ENCODE peak calls at places on chromosome 21, in eight cellular contexts. One of them, this sample, is unnamed.

GRCh38 chr21:34337741-34338140 is 26.1 kb upstream of the KCNE2 start:
- DNase-seq in ovary: no peak
- DNase-seq in HCT116: no peak
- DNase-seq in cardiac muscle cell: no peak
- DNase-seq in heart left ventricle: no peak
- DNase-seq in uterus: no peak
- DNase-seq in endothelial cell of umbilical vein: no peak
- DNase-seq in A549: no peak
- DNase-seq in this sample: no peak

GRCh38 chr21:15539376-15539775 is 190.4 kb upstream of the USP25 start:
- DNase-seq in ovary: no peak
- DNase-seq in HCT116: no peak
- DNase-seq in cardiac muscle cell: no peak
- DNase-seq in heart left ventricle: no peak
- DNase-seq in uterus: no peak
- DNase-seq in endothelial cell of umbilical vein: no peak
- DNase-seq in A549: no peak
- DNase-seq in this sample: no peak

GRCh38 chr21:41651396-41651795 is 115.5 kb downstream of the RIPK4 start:
- DNase-seq in ovary: no peak
- DNase-seq in HCT116: no peak
- DNase-seq in cardiac muscle cell: no peak
- DNase-seq in heart left ventricle: no peak
- DNase-seq in uterus: no peak
- DNase-seq in endothelial cell of umbilical vein: no peak
- DNase-seq in A549: no peak
- DNase-seq in this sample: no peak

GRCh38 chr21:36454079-36454478 is 25.8 kb downstream of the CLDN14 start:
- DNase-seq in ovary: no peak
- DNase-seq in HCT116: no peak
- DNase-seq in cardiac muscle cell: no peak
- DNase-seq in heart left ventricle: no peak
- DNase-seq in uterus: no peak
- DNase-seq in endothelial cell of umbilical vein: peak; percentile 87
- DNase-seq in A549: no peak
- DNase-seq in this sample: no peak

GRCh38 chr21:42653492-42654061 is at the start of gene PDE9A:
- DNase-seq in ovary: peak; percentile 60
- DNase-seq in HCT116: no peak
- DNase-seq in cardiac muscle cell: no peak
- DNase-seq in heart left ventricle: no peak
- DNase-seq in uterus: peak; percentile 34
- DNase-seq in endothelial cell of umbilical vein: no peak
- DNase-seq in A549: peak; percentile 21
- DNase-seq in this sample: peak; percentile 67

GRCh38 chr21:25039461-25040380 is 567.6 kb downstream of the MRPL39 start:
- DNase-seq in ovary: no peak
- DNase-seq in HCT116: no peak
- DNase-seq in cardiac muscle cell: no peak
- DNase-seq in heart left ventricle: no peak
- DNase-seq in uterus: no peak
- DNase-seq in endothelial cell of umbilical vein: no peak
- DNase-seq in A549: no peak
- DNase-seq in this sample: no peak

GRCh38 chr21:15682977-15683376 is 46.8 kb upstream of the USP25 start:
- DNase-seq in ovary: no peak
- DNase-seq in HCT116: no peak
- DNase-seq in cardiac muscle cell: peak; percentile 58
- DNase-seq in heart left ventricle: no peak
- DNase-seq in uterus: no peak
- DNase-seq in endothelial cell of umbilical vein: peak; percentile 92
- DNase-seq in A549: no peak
- DNase-seq in this sample: no peak

GRCh38 chr21:39318091-39318959 is 4.9 kb upstream of the BRWD1 start:
- DNase-seq in ovary: no peak
- DNase-seq in HCT116: no peak
- DNase-seq in cardiac muscle cell: peak; percentile 39
- DNase-seq in heart left ventricle: no peak
- DNase-seq in uterus: no peak
- DNase-seq in endothelial cell of umbilical vein: no peak
- DNase-seq in A549: no peak
- DNase-seq in this sample: no peak

GRCh38 chr21:31293986-31294385 is 50.1 kb downstream of the TIAM1 start:
- DNase-seq in ovary: no peak
- DNase-seq in HCT116: peak; percentile 64
- DNase-seq in cardiac muscle cell: peak; percentile 92
- DNase-seq in heart left ventricle: no peak
- DNase-seq in uterus: no peak
- DNase-seq in endothelial cell of umbilical vein: peak; percentile 13
- DNase-seq in A549: no peak
- DNase-seq in this sample: no peak

GRCh38 chr21:34892196-34892595 is 156.9 kb downstream of the RUNX1 start:
- DNase-seq in ovary: no peak
- DNase-seq in HCT116: no peak
- DNase-seq in cardiac muscle cell: no peak
- DNase-seq in heart left ventricle: no peak
- DNase-seq in uterus: no peak
- DNase-seq in endothelial cell of umbilical vein: peak; percentile 14
- DNase-seq in A549: no peak
- DNase-seq in this sample: no peak

GRCh38 chr21:34865922-34866271 is 183.2 kb downstream of the RUNX1 start:
- DNase-seq in ovary: no peak
- DNase-seq in HCT116: no peak
- DNase-seq in cardiac muscle cell: no peak
- DNase-seq in heart left ventricle: no peak
- DNase-seq in uterus: no peak
- DNase-seq in endothelial cell of umbilical vein: no peak
- DNase-seq in A549: no peak
- DNase-seq in this sample: peak; percentile 48

GRCh38 chr21:29240136-29240535 is 58.6 kb upstream of the BACH1 start:
- DNase-seq in ovary: no peak
- DNase-seq in HCT116: no peak
- DNase-seq in cardiac muscle cell: no peak
- DNase-seq in heart left ventricle: no peak
- DNase-seq in uterus: no peak
- DNase-seq in endothelial cell of umbilical vein: no peak
- DNase-seq in A549: no peak
- DNase-seq in this sample: no peak

GRCh38 chr21:45169001-45169400 is 94.6 kb downstream of the ADARB1 start:
- DNase-seq in ovary: no peak
- DNase-seq in HCT116: no peak
- DNase-seq in cardiac muscle cell: no peak
- DNase-seq in heart left ventricle: no peak
- DNase-seq in uterus: no peak
- DNase-seq in endothelial cell of umbilical vein: no peak
- DNase-seq in A549: no peak
- DNase-seq in this sample: no peak
- TF ChIP-seq CTCF in ovary: no peak
- TF ChIP-seq CTCF in HCT116: no peak
- TF ChIP-seq CTCF in cardiac muscle cell: no peak
- TF ChIP-seq CTCF in heart left ventricle: no peak
- TF ChIP-seq CTCF in uterus: no peak
- TF ChIP-seq CTCF in endothelial cell of umbilical vein: no peak
- TF ChIP-seq CTCF in A549: no peak
- TF ChIP-seq CTCF in this sample: no peak

DNA sequence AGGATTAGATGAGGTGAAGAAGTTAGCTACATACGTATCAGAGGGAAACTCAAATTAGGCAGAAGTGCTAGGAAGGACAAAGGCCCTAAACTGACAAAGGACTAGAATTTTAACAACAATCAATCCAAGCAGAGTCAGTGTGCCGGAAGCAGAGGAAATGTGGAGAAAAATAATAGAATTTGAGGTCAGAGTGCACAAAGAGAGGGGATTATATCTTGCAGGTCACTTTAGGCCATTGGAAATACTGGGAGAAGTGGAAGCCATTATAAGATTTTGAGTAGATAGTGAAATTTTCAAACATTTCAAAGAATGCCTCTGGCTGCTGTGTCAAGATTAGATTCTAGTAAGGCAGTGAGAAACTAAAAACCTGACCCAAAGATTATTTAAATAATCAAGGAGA is 889.2 kb upstream of the NCAM2 start:
- DNase-seq in ovary: no peak
- DNase-seq in HCT116: no peak
- DNase-seq in cardiac muscle cell: no peak
- DNase-seq in heart left ventricle: no peak
- DNase-seq in uterus: no peak
- DNase-seq in endothelial cell of umbilical vein: no peak
- DNase-seq in A549: no peak
- DNase-seq in this sample: no peak
- H3K4me1 ChIP-seq in ovary: no peaks in the 10 kb centered on the region
- H3K4me1 ChIP-seq in HCT116: no peaks in the 10 kb centered on the region
- H3K4me1 ChIP-seq in cardiac muscle cell: no peaks in the 10 kb centered on the region
- H3K4me1 ChIP-seq in heart left ventricle: no peaks in the 10 kb centered on the region
- H3K4me1 ChIP-seq in uterus: no peaks in the 10 kb centered on the region
- H3K4me1 ChIP-seq in endothelial cell of umbilical vein: peaks cover 5% of the 10 kb centered on the region
- H3K4me1 ChIP-seq in A549: no peaks in the 10 kb centered on the region
- H3K4me1 ChIP-seq in this sample: no peaks in the 10 kb centered on the region

GRCh38 chr21:45846373-45847160 is 135.0 kb upstream of the COL6A1 start:
- DNase-seq in ovary: no peak
- DNase-seq in HCT116: no peak
- DNase-seq in cardiac muscle cell: peak; percentile 60
- DNase-seq in heart left ventricle: peak; percentile 52
- DNase-seq in uterus: peak; percentile 80
- DNase-seq in endothelial cell of umbilical vein: no peak
- DNase-seq in A549: no peak
- DNase-seq in this sample: no peak
- H3K4me3 ChIP-seq in ovary: no peak overlapping the region
- H3K4me3 ChIP-seq in HCT116: no peak overlapping the region
- H3K4me3 ChIP-seq in cardiac muscle cell: no peak overlapping the region
- H3K4me3 ChIP-seq in heart left ventricle: no peak overlapping the region
- H3K4me3 ChIP-seq in uterus: no peak overlapping the region
- H3K4me3 ChIP-seq in endothelial cell of umbilical vein: no peak overlapping the region
- H3K4me3 ChIP-seq in A549: no peak overlapping the region
- H3K4me3 ChIP-seq in this sample: no peak overlapping the region

GRCh38 chr21:38236232-38236631 is 20.6 kb upstream of the KCNJ15 start:
- DNase-seq in ovary: no peak
- DNase-seq in HCT116: no peak
- DNase-seq in cardiac muscle cell: no peak
- DNase-seq in heart left ventricle: no peak
- DNase-seq in uterus: no peak
- DNase-seq in endothelial cell of umbilical vein: no peak
- DNase-seq in A549: no peak
- DNase-seq in this sample: no peak
- TF ChIP-seq CTCF in ovary: no peak
- TF ChIP-seq CTCF in HCT116: no peak
- TF ChIP-seq CTCF in cardiac muscle cell: peak; percentile 35
- TF ChIP-seq CTCF in heart left ventricle: no peak
- TF ChIP-seq CTCF in uterus: no peak
- TF ChIP-seq CTCF in endothelial cell of umbilical vein: peak; percentile 3
- TF ChIP-seq CTCF in A549: no peak
- TF ChIP-seq CTCF in this sample: no peak

DNA sequence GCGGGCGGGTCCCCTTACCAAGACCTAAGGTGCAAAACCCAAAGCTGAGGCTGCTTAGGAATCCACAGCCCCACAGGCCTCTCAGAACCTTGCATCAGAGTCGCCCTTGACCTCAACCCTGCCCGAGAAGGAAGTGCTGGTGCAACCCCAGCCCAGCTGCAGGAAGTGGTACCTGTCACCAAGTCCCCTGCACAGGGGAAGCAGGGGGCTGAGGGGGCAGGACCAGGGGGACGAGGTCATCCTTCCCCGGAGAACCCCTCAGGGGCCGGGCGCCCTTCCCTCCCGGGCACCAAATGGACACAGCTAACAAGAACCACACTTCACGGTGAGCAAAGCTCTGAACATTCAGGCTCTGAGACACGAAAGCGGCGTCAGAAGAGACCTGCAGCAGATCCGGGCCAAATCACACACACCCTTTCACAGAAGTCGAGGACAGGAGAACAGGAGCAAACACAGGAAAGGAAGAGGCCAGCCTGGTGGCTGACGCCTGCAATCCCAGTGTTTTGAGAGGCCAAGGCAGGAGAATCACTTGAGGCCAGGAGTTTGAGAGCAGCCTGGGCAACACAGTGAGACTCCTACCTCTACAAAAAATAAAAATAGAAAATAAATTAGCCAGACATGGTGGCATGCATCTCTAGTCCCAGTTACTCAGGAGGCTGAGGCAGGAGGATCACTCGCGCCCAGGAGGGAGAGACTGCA is 6.4 kb downstream of the ITGB2 start:
- DNase-seq in ovary: no peak
- DNase-seq in HCT116: no peak
- DNase-seq in cardiac muscle cell: no peak
- DNase-seq in heart left ventricle: peak; percentile 56
- DNase-seq in uterus: no peak
- DNase-seq in endothelial cell of umbilical vein: no peak
- DNase-seq in A549: no peak
- DNase-seq in this sample: no peak
- H3K4me1 ChIP-seq in ovary: peaks cover 3% of the 10 kb centered on the region
- H3K4me1 ChIP-seq in HCT116: peaks cover 38% of the 10 kb centered on the region
- H3K4me1 ChIP-seq in cardiac muscle cell: no peaks in the 10 kb centered on the region
- H3K4me1 ChIP-seq in heart left ventricle: no peaks in the 10 kb centered on the region
- H3K4me1 ChIP-seq in uterus: no peaks in the 10 kb centered on the region
- H3K4me1 ChIP-seq in endothelial cell of umbilical vein: peaks cover 28% of the 10 kb centered on the region
- H3K4me1 ChIP-seq in A549: peaks cover 49% of the 10 kb centered on the region
- H3K4me1 ChIP-seq in this sample: no peaks in the 10 kb centered on the region

GRCh38 chr21:17929514-17929913 is 110.4 kb upstream of the C21orf91 start:
- DNase-seq in ovary: no peak
- DNase-seq in HCT116: no peak
- DNase-seq in cardiac muscle cell: no peak
- DNase-seq in heart left ventricle: no peak
- DNase-seq in uterus: no peak
- DNase-seq in endothelial cell of umbilical vein: no peak
- DNase-seq in A549: no peak
- DNase-seq in this sample: no peak

GRCh38 chr21:17930102-17930501 is 110.9 kb upstream of the C21orf91 start:
- DNase-seq in ovary: no peak
- DNase-seq in HCT116: no peak
- DNase-seq in cardiac muscle cell: no peak
- DNase-seq in heart left ventricle: no peak
- DNase-seq in uterus: no peak
- DNase-seq in endothelial cell of umbilical vein: no peak
- DNase-seq in A549: no peak
- DNase-seq in this sample: no peak

GRCh38 chr21:17925000-17925610 is 105.9 kb upstream of the C21orf91 start:
- DNase-seq in ovary: no peak
- DNase-seq in HCT116: peak; percentile 59
- DNase-seq in cardiac muscle cell: peak; percentile 69
- DNase-seq in heart left ventricle: no peak
- DNase-seq in uterus: peak; percentile 63
- DNase-seq in endothelial cell of umbilical vein: peak; percentile 42
- DNase-seq in A549: peak; percentile 1
- DNase-seq in this sample: peak; percentile 65

GRCh38 chr21:17925900-17926299 is 106.7 kb upstream of the C21orf91 start:
- DNase-seq in ovary: no peak
- DNase-seq in HCT116: no peak
- DNase-seq in cardiac muscle cell: peak; percentile 32
- DNase-seq in heart left ventricle: no peak
- DNase-seq in uterus: no peak
- DNase-seq in endothelial cell of umbilical vein: peak; percentile 17
- DNase-seq in A549: no peak
- DNase-seq in this sample: no peak

DNA sequence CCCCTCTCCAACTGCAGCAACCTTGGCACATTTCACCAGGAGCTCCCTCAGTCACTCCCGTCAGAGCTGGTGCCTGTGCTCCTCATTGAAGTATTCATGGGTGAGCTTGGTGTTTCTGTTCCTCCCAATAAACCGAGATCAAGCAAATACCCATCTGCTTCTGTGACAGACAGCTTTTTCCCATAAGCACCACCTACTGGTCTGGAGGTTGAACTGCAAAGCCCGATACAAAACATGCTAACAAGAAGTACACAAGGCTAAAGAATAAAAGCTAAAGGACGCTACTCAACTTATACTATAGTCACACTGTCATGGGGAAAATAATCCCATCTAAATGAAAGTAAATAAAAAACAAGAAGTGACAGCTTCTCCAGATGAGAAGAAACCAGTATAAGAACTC is 111.9 kb upstream of the C21orf91 start:
- DNase-seq in ovary: no peak
- DNase-seq in HCT116: peak; percentile 24
- DNase-seq in cardiac muscle cell: no peak
- DNase-seq in heart left ventricle: no peak
- DNase-seq in uterus: no peak
- DNase-seq in endothelial cell of umbilical vein: no peak
- DNase-seq in A549: no peak
- DNase-seq in this sample: peak; percentile 46
- H3K4me3 ChIP-seq in ovary: no peak overlapping the region
- H3K4me3 ChIP-seq in HCT116: peak overlapping the region; percentile 51
- H3K4me3 ChIP-seq in cardiac muscle cell: no peak overlapping the region
- H3K4me3 ChIP-seq in heart left ventricle: no peak overlapping the region
- H3K4me3 ChIP-seq in uterus: no peak overlapping the region
- H3K4me3 ChIP-seq in endothelial cell of umbilical vein: no peak overlapping the region
- H3K4me3 ChIP-seq in A549: no peak overlapping the region
- H3K4me3 ChIP-seq in this sample: peak overlapping the region; percentile 15